ENCODE peak calls at places on chromosomes 6 and 20, in five cellular contexts. Z, T, R, I and U are unnamed samples.

GRCh38 chr6:6542357-6542756 is 46.2 kb upstream of the LY86 start:
- DNase-seq in Z (no peak), T (no peak), R (no peak), I (no peak), U (no peak)

GRCh38 chr6:81802356-81802755 is 49.9 kb upstream of the TENT5A start:
- DNase-seq in Z (no peak), T (no peak), R (no peak), I (no peak), U (no peak)

GRCh38 chr6:25882066-25882496 is 8.0 kb upstream of the SLC17A3 start:
- DNase-seq in Z (peak; percentile 13), T (peak; percentile 21), R (peak; percentile 19), I (no peak), U (no peak)

GRCh38 chr6:65350525-65350924 is 356.5 kb downstream of the EYS start:
- DNase-seq in Z (no peak), T (no peak), R (no peak), I (no peak), U (no peak)

GRCh38 chr6:166852484-166852975 is 103.8 kb downstream of the RNASET2 start:
- DNase-seq in Z (no peak), T (no peak), R (no peak), I (no peak), U (no peak)

GRCh38 chr6:126143650-126144260 is 157.4 kb downstream of the TRMT11 start:
- DNase-seq in Z (no peak), T (peak; percentile 92), R (peak; percentile 35), I (no peak), U (no peak)

GRCh38 chr6:90548001-90548400 is 38.9 kb downstream of the MAP3K7 start:
- DNase-seq in Z (no peak), T (no peak), R (no peak), I (no peak), U (no peak)

GRCh38 chr20:61814726-61815125 is 251.0 kb downstream of the TAF4 start:
- DNase-seq in Z (no peak), T (no peak), R (no peak), I (no peak), U (no peak)

GRCh38 chr20:14622796-14623195 is 285.4 kb upstream of the FLRT3 start:
- DNase-seq in Z (no peak), T (no peak), R (peak; percentile 60), I (no peak), U (no peak)

GRCh38 chr6:35977308-35977707 is 47.1 kb downstream of the SLC26A8 start:
- DNase-seq in Z (peak; percentile 16), T (no peak), R (no peak), I (no peak), U (no peak)

GRCh38 chr6:104710543-104711335 is 149.0 kb downstream of the HACE1 start:
- DNase-seq in Z (no peak), T (no peak), R (no peak), I (no peak), U (no peak)

GRCh38 chr6:126030045-126030444 is 43.7 kb downstream of the TRMT11 start:
- DNase-seq in Z (no peak), T (no peak), R (no peak), I (no peak), U (no peak)

DNA sequence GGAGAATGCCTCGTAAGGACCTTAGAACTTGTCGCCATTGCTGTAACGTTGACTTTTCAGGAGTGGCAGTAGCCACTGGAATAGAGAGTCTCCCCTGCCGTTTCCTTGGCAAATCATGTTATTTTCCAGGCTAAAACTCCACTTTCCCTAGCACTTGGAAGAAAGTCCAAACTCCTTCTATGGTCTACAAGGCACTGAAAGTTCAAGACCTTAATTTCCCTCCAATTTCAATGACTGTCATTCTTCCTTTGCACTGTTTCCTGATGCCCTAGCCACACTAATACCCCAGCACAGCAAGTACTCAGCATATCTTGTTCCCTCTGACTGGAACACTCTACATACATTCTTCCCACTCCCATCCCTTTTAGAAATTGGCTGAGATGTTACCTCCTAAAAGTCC is 1.8 kb upstream of the TBPL1 start:
- DNase-seq in Z (no peak), T (no peak), R (no peak), I (no peak), U (no peak)
- H3K4me3 ChIP-seq in Z (peak overlapping the region; percentile 78), T (no peak overlapping the region), R (no peak overlapping the region), I (peak overlapping the region; percentile 85), U (peak overlapping the region; percentile 72)

GRCh38 chr6:37698264-37699137 is 818 bp upstream of the MDGA1 start:
- DNase-seq in Z (peak; percentile 35), T (no peak), R (peak; percentile 56), I (peak; percentile 74), U (peak; percentile 32)
- H3K4me3 ChIP-seq in Z (peak overlapping the region; percentile 83), T (peak overlapping the region; percentile 82), R (peak overlapping the region; percentile 74), I (peak overlapping the region; percentile 47), U (peak overlapping the region; percentile 61)

GRCh38 chr6:145736854-145737181 is 1.5 kb upstream of the EPM2A start:
- DNase-seq in Z (no peak), T (no peak), R (peak; percentile 61), I (no peak), U (no peak)
- H3K4me3 ChIP-seq in Z (peak overlapping the region; percentile 82), T (no peak overlapping the region), R (no peak overlapping the region), I (no peak overlapping the region), U (no peak overlapping the region)

DNA sequence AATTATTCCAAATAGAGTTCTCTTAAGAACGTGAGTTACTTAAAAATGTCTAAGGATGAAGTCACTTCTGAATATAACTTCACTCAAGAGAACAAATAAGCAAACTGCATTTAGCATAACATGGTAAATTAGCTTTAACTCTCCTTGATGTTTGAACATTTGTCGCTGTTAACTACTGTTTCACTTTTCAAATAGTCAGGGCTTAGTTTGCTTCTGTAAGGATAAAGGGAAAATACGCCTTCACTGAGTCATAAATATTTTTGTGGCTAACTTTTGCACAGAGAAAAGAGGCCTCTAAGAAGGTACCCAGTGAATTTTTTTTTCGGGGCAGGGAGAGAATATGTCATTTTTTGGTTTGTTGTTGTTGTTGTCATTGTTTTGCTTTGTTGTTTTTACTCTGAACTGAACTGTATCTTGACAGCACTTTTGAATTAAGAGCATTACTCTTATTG is 8.1 kb downstream of the PTPN1 start:
- DNase-seq in Z (no peak), T (no peak), R (peak; percentile 57), I (no peak), U (no peak)
- H3K4me3 ChIP-seq in Z (no peak overlapping the region), T (no peak overlapping the region), R (no peak overlapping the region), I (no peak overlapping the region), U (no peak overlapping the region)

GRCh38 chr20:47358052-47358671 is 1.7 kb upstream of the ZMYND8 start:
- DNase-seq in Z (no peak), T (no peak), R (no peak), I (no peak), U (no peak)
- H3K4me3 ChIP-seq in Z (peak overlapping the region; percentile 35), T (no peak overlapping the region), R (no peak overlapping the region), I (no peak overlapping the region), U (no peak overlapping the region)

GRCh38 chr20:60060006-60060557 is 101.9 kb downstream of the CDH26 start:
- DNase-seq in Z (no peak), T (no peak), R (no peak), I (no peak), U (no peak)

GRCh38 chr20:60064554-60064953 is 106.3 kb downstream of the CDH26 start:
- DNase-seq in Z (no peak), T (no peak), R (no peak), I (no peak), U (no peak)

GRCh38 chr20:60063739-60064138 is 105.5 kb downstream of the CDH26 start:
- DNase-seq in Z (no peak), T (no peak), R (no peak), I (no peak), U (peak; percentile 65)

GRCh38 chr20:60060593-60060992 is 102.4 kb downstream of the CDH26 start:
- DNase-seq in Z (no peak), T (no peak), R (no peak), I (no peak), U (no peak)

DNA sequence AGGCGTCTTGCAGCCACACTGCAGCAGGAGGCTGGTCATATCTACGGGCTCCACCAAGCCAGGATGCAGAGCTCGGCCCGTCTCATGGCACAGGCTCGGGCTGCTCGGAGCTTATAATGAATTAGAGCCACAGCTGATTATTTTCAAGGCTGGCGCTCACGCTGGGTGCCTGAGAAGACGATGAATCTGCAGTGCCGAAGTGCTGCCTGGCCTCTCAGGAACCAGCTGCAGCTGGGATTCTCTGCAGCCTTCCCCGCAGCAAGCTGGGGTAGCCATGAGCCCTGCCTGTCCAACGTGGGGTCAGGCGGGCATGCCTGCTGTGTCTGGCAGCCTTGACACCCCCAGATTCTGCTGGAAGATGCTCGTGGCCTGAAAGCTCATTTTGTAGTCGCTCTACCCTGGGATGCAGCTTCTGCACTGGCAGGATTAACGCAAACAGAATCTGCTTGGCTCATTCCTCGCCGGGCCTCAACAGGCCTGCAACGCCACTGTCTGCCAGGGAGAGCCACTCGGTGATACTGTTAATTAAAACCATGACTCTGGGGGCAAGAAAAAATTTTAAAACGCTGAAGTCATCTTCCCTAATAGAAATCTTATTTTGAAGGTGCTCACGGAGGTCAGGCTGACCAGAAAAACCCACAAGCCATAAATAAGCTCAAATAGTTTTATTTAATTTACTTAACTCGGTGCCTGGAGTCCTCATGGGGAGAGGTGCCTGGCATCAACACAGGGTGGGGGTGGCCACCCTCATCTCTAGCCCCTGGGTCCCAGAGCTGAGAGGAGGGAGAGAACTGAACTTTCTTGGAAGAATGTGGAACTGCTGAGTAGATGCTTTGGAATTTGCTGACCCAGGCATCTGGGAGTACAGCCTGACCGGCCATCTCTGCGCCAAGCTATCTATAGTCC is 104.5 kb downstream of the CDH26 start:
- DNase-seq in Z (no peak), T (no peak), R (peak; percentile 30), I (no peak), U (no peak)
- H3K4me3 ChIP-seq in Z (no peak overlapping the region), T (no peak overlapping the region), R (no peak overlapping the region), I (no peak overlapping the region), U (no peak overlapping the region)

GRCh38 chr6:106525111-106525884 is 104.0 kb downstream of the RTN4IP1 start:
- DNase-seq in Z (no peak), T (no peak), R (no peak), I (peak; percentile 51), U (peak; percentile 54)
- H3K4me3 ChIP-seq in Z (peak overlapping the region; percentile 47), T (no peak overlapping the region), R (no peak overlapping the region), I (peak overlapping the region; percentile 13), U (peak overlapping the region; percentile 56)

DNA sequence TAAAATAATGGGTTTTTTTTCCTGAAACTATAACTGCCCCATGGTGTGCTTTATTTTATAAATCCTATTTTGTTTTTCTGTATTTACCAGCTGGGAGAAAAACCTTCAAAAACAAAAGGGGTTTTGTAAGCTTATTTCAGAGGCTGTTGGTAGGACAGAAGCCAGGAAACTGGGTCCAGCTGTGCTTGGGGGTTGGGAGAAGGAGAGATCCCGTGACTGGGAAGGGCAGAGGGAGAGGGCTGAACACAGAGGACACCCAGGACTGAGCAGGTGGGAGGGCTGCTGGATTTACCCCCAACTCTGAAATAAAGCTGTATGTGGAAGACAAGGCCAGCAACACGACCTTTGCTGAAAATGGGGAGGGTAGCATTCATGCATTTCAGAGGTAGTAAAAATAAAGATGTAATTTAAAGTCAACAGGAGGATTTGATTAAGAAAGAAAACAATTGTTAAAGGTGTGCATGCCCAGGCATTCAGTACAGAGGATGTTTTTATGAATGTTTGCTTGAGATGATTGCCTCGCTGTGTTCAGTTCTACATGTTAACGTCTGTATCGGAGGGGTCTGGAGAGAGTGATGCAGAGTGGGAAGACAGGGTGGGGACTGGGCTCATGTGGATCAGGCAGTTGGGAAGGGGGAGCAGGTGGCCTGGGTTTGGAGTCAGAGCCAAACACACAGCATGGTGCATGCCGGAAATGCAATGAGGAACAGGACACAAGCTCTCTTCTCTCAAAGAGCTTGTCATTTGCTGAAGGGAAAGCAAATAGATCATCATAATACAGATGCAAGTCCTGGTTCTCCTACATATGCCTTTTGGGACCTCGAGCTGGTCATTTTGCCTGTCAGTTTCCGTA is 21.4 kb downstream of the ARFGEF3 start:
- DNase-seq in Z (no peak), T (no peak), R (no peak), I (no peak), U (no peak)
- H3K4me3 ChIP-seq in Z (no peak overlapping the region), T (no peak overlapping the region), R (no peak overlapping the region), I (no peak overlapping the region), U (no peak overlapping the region)